ENCODE peak calls at places on chromosomes 7 and 10, in seven cellular contexts. One of them, this sample, is unnamed.

GRCh38 chr7:93739422-93739821 is 151.1 kb downstream of the TFPI2 start:
- DNase-seq in aorta: no peak
- DNase-seq in SJCRH30: no peak
- DNase-seq in ovary: no peak
- DNase-seq in heart right ventricle: no peak
- DNase-seq in heart left ventricle: no peak
- DNase-seq in psoas muscle: no peak
- DNase-seq in this sample: no peak

GRCh38 chr7:155941688-155942087 is 129.4 kb upstream of the SHH start:
- DNase-seq in aorta: no peak
- DNase-seq in SJCRH30: no peak
- DNase-seq in ovary: no peak
- DNase-seq in heart right ventricle: no peak
- DNase-seq in heart left ventricle: no peak
- DNase-seq in psoas muscle: no peak
- DNase-seq in this sample: no peak

GRCh38 chr10:77400041-77400440 is 237.6 kb downstream of the KCNMA1 start:
- DNase-seq in aorta: no peak
- DNase-seq in SJCRH30: no peak
- DNase-seq in ovary: no peak
- DNase-seq in heart right ventricle: no peak
- DNase-seq in heart left ventricle: no peak
- DNase-seq in psoas muscle: no peak
- DNase-seq in this sample: no peak

GRCh38 chr7:73933091-73933490 is 72.1 kb downstream of the TMEM270 start:
- DNase-seq in aorta: no peak
- DNase-seq in SJCRH30: no peak
- DNase-seq in ovary: no peak
- DNase-seq in heart right ventricle: no peak
- DNase-seq in heart left ventricle: no peak
- DNase-seq in psoas muscle: no peak
- DNase-seq in this sample: no peak

GRCh38 chr7:85021090-85021704 is 165.7 kb downstream of the SEMA3D start:
- DNase-seq in aorta: no peak
- DNase-seq in SJCRH30: peak; percentile 60
- DNase-seq in ovary: no peak
- DNase-seq in heart right ventricle: no peak
- DNase-seq in heart left ventricle: no peak
- DNase-seq in psoas muscle: no peak
- DNase-seq in this sample: no peak

GRCh38 chr10:49426490-49427360 is 30.8 kb upstream of the DRGX start:
- DNase-seq in aorta: no peak
- DNase-seq in SJCRH30: no peak
- DNase-seq in ovary: no peak
- DNase-seq in heart right ventricle: no peak
- DNase-seq in heart left ventricle: no peak
- DNase-seq in psoas muscle: no peak
- DNase-seq in this sample: no peak

GRCh38 chr10:4013651-4014085 is 228.7 kb upstream of the KLF6 start:
- DNase-seq in aorta: no peak
- DNase-seq in SJCRH30: no peak
- DNase-seq in ovary: no peak
- DNase-seq in heart right ventricle: peak; percentile 25
- DNase-seq in heart left ventricle: peak; percentile 16
- DNase-seq in psoas muscle: no peak
- DNase-seq in this sample: no peak

GRCh38 chr7:113828581-113828980 is 90.2 kb downstream of the PPP1R3A start:
- DNase-seq in aorta: no peak
- DNase-seq in SJCRH30: no peak
- DNase-seq in ovary: no peak
- DNase-seq in heart right ventricle: no peak
- DNase-seq in heart left ventricle: no peak
- DNase-seq in psoas muscle: no peak
- DNase-seq in this sample: no peak

GRCh38 chr7:44353668-44354067 is 28.3 kb upstream of the CAMK2B start:
- DNase-seq in aorta: no peak
- DNase-seq in SJCRH30: no peak
- DNase-seq in ovary: no peak
- DNase-seq in heart right ventricle: no peak
- DNase-seq in heart left ventricle: no peak
- DNase-seq in psoas muscle: no peak
- DNase-seq in this sample: no peak

GRCh38 chr7:90271753-90272152 is 26.8 kb downstream of the CFAP69 start:
- DNase-seq in aorta: no peak
- DNase-seq in SJCRH30: no peak
- DNase-seq in ovary: no peak
- DNase-seq in heart right ventricle: no peak
- DNase-seq in heart left ventricle: no peak
- DNase-seq in psoas muscle: no peak
- DNase-seq in this sample: no peak

GRCh38 chr10:34449836-34450235 is 365.3 kb downstream of the PARD3 start:
- DNase-seq in aorta: no peak
- DNase-seq in SJCRH30: no peak
- DNase-seq in ovary: no peak
- DNase-seq in heart right ventricle: no peak
- DNase-seq in heart left ventricle: no peak
- DNase-seq in psoas muscle: no peak
- DNase-seq in this sample: no peak

DNA sequence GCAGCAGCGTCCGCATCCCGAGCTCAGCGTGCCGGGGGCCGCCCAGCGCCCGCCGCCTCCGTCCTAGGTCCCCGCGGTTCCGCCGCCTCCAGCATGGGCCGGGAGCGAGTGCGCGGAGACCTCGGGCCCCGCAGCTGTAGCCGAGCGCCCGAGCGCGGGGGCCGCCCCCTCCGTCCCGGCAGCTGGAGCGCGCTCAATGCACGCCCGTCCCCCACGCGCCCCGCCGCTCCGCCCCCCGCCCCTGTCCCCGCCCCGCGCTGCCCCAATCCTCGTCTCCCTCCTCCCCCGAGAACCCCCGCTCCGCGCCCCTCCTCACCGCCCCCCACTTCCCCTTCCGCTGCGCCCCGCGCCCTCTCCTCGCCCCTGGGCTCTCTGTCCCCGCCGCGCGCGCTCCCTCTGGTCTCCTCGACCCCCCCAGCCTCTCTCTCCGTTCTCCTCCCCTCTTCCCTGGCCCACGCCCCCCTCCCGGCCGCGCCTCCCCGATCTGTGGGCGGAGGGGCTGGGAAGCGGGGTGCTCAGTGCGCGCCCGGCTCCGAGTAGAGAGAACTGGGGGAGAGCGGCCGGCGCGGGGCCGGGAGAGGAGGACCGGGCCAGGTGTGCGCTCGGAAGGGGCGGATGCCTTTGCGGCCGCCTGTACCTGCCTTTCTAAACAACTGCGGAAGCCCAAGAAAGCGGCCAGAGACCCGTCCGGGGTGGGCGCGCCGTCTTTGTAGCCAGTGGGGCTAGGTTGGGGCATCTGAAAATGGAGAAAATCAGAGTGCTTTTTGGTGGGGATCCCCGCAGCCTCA is at the start of gene VIPR2:
- DNase-seq in aorta: peak; percentile 82
- DNase-seq in SJCRH30: peak; percentile 65
- DNase-seq in ovary: peak; percentile 80
- DNase-seq in heart right ventricle: peak; percentile 50
- DNase-seq in heart left ventricle: peak; percentile 36
- DNase-seq in psoas muscle: peak; percentile 46
- DNase-seq in this sample: no peak
- H3K4me3 ChIP-seq in aorta: peak within 1 kb of the TSS; percentile 92
- H3K4me3 ChIP-seq in SJCRH30: peak within 1 kb of the TSS; percentile 78
- H3K4me3 ChIP-seq in ovary: peak within 1 kb of the TSS; percentile 57
- H3K4me3 ChIP-seq in heart right ventricle: peak within 1 kb of the TSS; percentile 65
- H3K4me3 ChIP-seq in heart left ventricle: peak within 1 kb of the TSS; percentile 63
- H3K4me3 ChIP-seq in psoas muscle: peak within 1 kb of the TSS; percentile 76
- H3K4me3 ChIP-seq in this sample: peak within 1 kb of the TSS; percentile 78

GRCh38 chr7:50805425-50806130 is 22.9 kb upstream of the GRB10 start:
- DNase-seq in aorta: peak; percentile 52
- DNase-seq in SJCRH30: peak; percentile 23
- DNase-seq in ovary: no peak
- DNase-seq in heart right ventricle: no peak
- DNase-seq in heart left ventricle: no peak
- DNase-seq in psoas muscle: no peak
- DNase-seq in this sample: no peak
- H3K27ac ChIP-seq in aorta: no peak overlapping the region
- H3K27ac ChIP-seq in SJCRH30: no peak overlapping the region
- H3K27ac ChIP-seq in ovary: no peak overlapping the region
- H3K27ac ChIP-seq in heart right ventricle: no peak overlapping the region
- H3K27ac ChIP-seq in heart left ventricle: no peak overlapping the region
- H3K27ac ChIP-seq in psoas muscle: no peak overlapping the region
- H3K27ac ChIP-seq in this sample: no peak overlapping the region

GRCh38 chr10:104862-105565 is 30.2 kb upstream of the ZMYND11 start:
- DNase-seq in aorta: no peak
- DNase-seq in SJCRH30: no peak
- DNase-seq in ovary: no peak
- DNase-seq in heart right ventricle: no peak
- DNase-seq in heart left ventricle: no peak
- DNase-seq in psoas muscle: no peak
- DNase-seq in this sample: no peak

GRCh38 chr10:104416-104815 is 30.8 kb upstream of the ZMYND11 start:
- DNase-seq in aorta: no peak
- DNase-seq in SJCRH30: no peak
- DNase-seq in ovary: no peak
- DNase-seq in heart right ventricle: no peak
- DNase-seq in heart left ventricle: no peak
- DNase-seq in psoas muscle: no peak
- DNase-seq in this sample: no peak

GRCh38 chr10:106740-107139 is 28.5 kb upstream of the ZMYND11 start:
- DNase-seq in aorta: no peak
- DNase-seq in SJCRH30: no peak
- DNase-seq in ovary: no peak
- DNase-seq in heart right ventricle: no peak
- DNase-seq in heart left ventricle: no peak
- DNase-seq in psoas muscle: no peak
- DNase-seq in this sample: no peak

GRCh38 chr10:105806-106205 is 29.4 kb upstream of the ZMYND11 start:
- DNase-seq in aorta: no peak
- DNase-seq in SJCRH30: no peak
- DNase-seq in ovary: no peak
- DNase-seq in heart right ventricle: no peak
- DNase-seq in heart left ventricle: no peak
- DNase-seq in psoas muscle: no peak
- DNase-seq in this sample: no peak
- H3K4me3 ChIP-seq in aorta: no peak overlapping the region
- H3K4me3 ChIP-seq in SJCRH30: no peak overlapping the region
- H3K4me3 ChIP-seq in ovary: no peak overlapping the region
- H3K4me3 ChIP-seq in heart right ventricle: no peak overlapping the region
- H3K4me3 ChIP-seq in heart left ventricle: no peak overlapping the region
- H3K4me3 ChIP-seq in psoas muscle: no peak overlapping the region
- H3K4me3 ChIP-seq in this sample: no peak overlapping the region

GRCh38 chr7:22668971-22669401 is 58.0 kb upstream of the IL6 start:
- DNase-seq in aorta: no peak
- DNase-seq in SJCRH30: no peak
- DNase-seq in ovary: no peak
- DNase-seq in heart right ventricle: no peak
- DNase-seq in heart left ventricle: no peak
- DNase-seq in psoas muscle: no peak
- DNase-seq in this sample: no peak
- H3K27ac ChIP-seq in aorta: no peak overlapping the region
- H3K27ac ChIP-seq in SJCRH30: no peak overlapping the region
- H3K27ac ChIP-seq in ovary: no peak overlapping the region
- H3K27ac ChIP-seq in heart right ventricle: no peak overlapping the region
- H3K27ac ChIP-seq in heart left ventricle: no peak overlapping the region
- H3K27ac ChIP-seq in psoas muscle: no peak overlapping the region
- H3K27ac ChIP-seq in this sample: no peak overlapping the region

DNA sequence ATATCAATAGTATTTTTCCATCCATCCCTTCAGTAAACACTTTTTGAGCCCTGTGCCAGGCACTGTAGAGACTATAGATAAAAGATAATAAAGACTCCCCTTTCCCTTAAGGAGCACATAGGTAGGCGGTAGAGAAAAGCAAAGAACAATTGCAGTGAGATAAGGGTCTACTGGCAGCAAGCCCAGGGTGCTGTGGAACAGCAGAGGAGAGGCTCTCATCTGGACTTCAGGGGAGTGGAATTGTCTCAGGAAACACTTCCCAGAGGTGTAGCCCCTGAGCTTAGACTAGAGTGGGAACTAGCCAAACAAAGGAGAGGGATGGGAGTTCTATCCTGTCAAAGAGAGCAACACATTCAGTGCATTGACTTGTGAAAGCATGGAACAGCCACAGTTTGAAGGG is 102.0 kb downstream of the NRF1 start:
- DNase-seq in aorta: no peak
- DNase-seq in SJCRH30: no peak
- DNase-seq in ovary: no peak
- DNase-seq in heart right ventricle: no peak
- DNase-seq in heart left ventricle: no peak
- DNase-seq in psoas muscle: no peak
- DNase-seq in this sample: no peak
- H3K4me3 ChIP-seq in aorta: no peak overlapping the region
- H3K4me3 ChIP-seq in SJCRH30: no peak overlapping the region
- H3K4me3 ChIP-seq in ovary: no peak overlapping the region
- H3K4me3 ChIP-seq in heart right ventricle: no peak overlapping the region
- H3K4me3 ChIP-seq in heart left ventricle: no peak overlapping the region
- H3K4me3 ChIP-seq in psoas muscle: no peak overlapping the region
- H3K4me3 ChIP-seq in this sample: no peak overlapping the region

GRCh38 chr10:116621476-116621875 is 723 bp downstream of the PNLIPRP2 start:
- DNase-seq in aorta: no peak
- DNase-seq in SJCRH30: no peak
- DNase-seq in ovary: no peak
- DNase-seq in heart right ventricle: no peak
- DNase-seq in heart left ventricle: no peak
- DNase-seq in psoas muscle: no peak
- DNase-seq in this sample: no peak
- H3K27ac ChIP-seq in aorta: no peak overlapping the region
- H3K27ac ChIP-seq in SJCRH30: no peak overlapping the region
- H3K27ac ChIP-seq in ovary: no peak overlapping the region
- H3K27ac ChIP-seq in heart right ventricle: no peak overlapping the region
- H3K27ac ChIP-seq in heart left ventricle: no peak overlapping the region
- H3K27ac ChIP-seq in psoas muscle: no peak overlapping the region
- H3K27ac ChIP-seq in this sample: no peak overlapping the region

GRCh38 chr7:108310351-108310750 is 145.9 kb downstream of the NRCAM start:
- DNase-seq in aorta: no peak
- DNase-seq in SJCRH30: no peak
- DNase-seq in ovary: no peak
- DNase-seq in heart right ventricle: no peak
- DNase-seq in heart left ventricle: no peak
- DNase-seq in psoas muscle: no peak
- DNase-seq in this sample: no peak
- H3K4me3 ChIP-seq in aorta: no peak overlapping the region
- H3K4me3 ChIP-seq in SJCRH30: no peak overlapping the region
- H3K4me3 ChIP-seq in ovary: no peak overlapping the region
- H3K4me3 ChIP-seq in heart right ventricle: no peak overlapping the region
- H3K4me3 ChIP-seq in heart left ventricle: no peak overlapping the region
- H3K4me3 ChIP-seq in psoas muscle: no peak overlapping the region
- H3K4me3 ChIP-seq in this sample: no peak overlapping the region

This sample was measured in iPS DF 6.9.